ENCODE peak calls at places on chromosomes 4 and X, in seven cellular contexts. G is brain microvascular endothelial cell, V is DND-41, N is NB4, D is fibroblast of pulmonary artery, Y is tibial nerve, J is body of pancreas. C is an unnamed sample.

GRCh38 chrX:69705818-69706217 is 89.9 kb downstream of the EDA start:
- DNase-seq in G (no peak), V (no peak), N (no peak), D (no peak), Y (no peak), J (no peak), C (no peak)

GRCh38 chr4:54687887-54688841 is 30.4 kb downstream of the KIT start:
- DNase-seq in G (peak; percentile 92), V (no peak), N (peak; percentile 87), D (peak; percentile 6), Y (no peak), J (no peak), C (no peak)

GRCh38 chr4:165461176-165461835 is 82.5 kb downstream of the CPE start:
- DNase-seq in G (peak; percentile 53), V (no peak), N (no peak), D (peak; percentile 91), Y (peak; percentile 13), J (peak; percentile 12), C (no peak)

GRCh38 chrX:47748576-47748975 is 88.1 kb upstream of the ZNF81 start:
- DNase-seq in G (no peak), V (no peak), N (no peak), D (peak; percentile 48), Y (no peak), J (no peak), C (no peak)

GRCh38 chr4:31290836-31291235 is 570.7 kb downstream of the PCDH7 start:
- DNase-seq in G (no peak), V (no peak), N (no peak), D (no peak), Y (no peak), J (no peak), C (no peak)

GRCh38 chrX:107736781-107737531 is 38.6 kb downstream of the TSC22D3 start:
- DNase-seq in G (no peak), V (no peak), N (no peak), D (peak; percentile 11), Y (no peak), J (no peak), C (no peak)

GRCh38 chr4:187436251-187436650 is 559.3 kb upstream of the ZFP42 start:
- DNase-seq in G (no peak), V (no peak), N (no peak), D (no peak), Y (no peak), J (no peak), C (no peak)

GRCh38 chrX:109710181-109710580 is 22.9 kb downstream of the ACSL4 start:
- DNase-seq in G (no peak), V (no peak), N (no peak), D (no peak), Y (no peak), J (no peak), C (no peak)

GRCh38 chr4:54237770-54238169 is 8.7 kb downstream of the PDGFRA start:
- DNase-seq in G (no peak), V (no peak), N (no peak), D (no peak), Y (no peak), J (no peak), C (no peak)

GRCh38 chr4:61638600-61638999 is 438.5 kb downstream of the ADGRL3 start:
- DNase-seq in G (peak; percentile 19), V (no peak), N (no peak), D (peak; percentile 20), Y (no peak), J (no peak), C (no peak)

GRCh38 chr4:31351695-31352094 is 631.5 kb downstream of the PCDH7 start:
- DNase-seq in G (no peak), V (no peak), N (no peak), D (no peak), Y (no peak), J (no peak), C (no peak)

GRCh38 chr4:96455045-96455720 is 615.3 kb downstream of the PDHA2 start:
- DNase-seq in G (no peak), V (no peak), N (no peak), D (no peak), Y (no peak), J (no peak), C (no peak)

GRCh38 chr4:83083925-83084475 is 30.5 kb downstream of the PLAC8 start:
- DNase-seq in G (no peak), V (peak; percentile 56), N (peak; percentile 43), D (peak; percentile 23), Y (no peak), J (no peak), C (peak; percentile 74)

GRCh38 chr4:159349332-159349731 is 246.5 kb downstream of the RAPGEF2 start:
- DNase-seq in G (no peak), V (no peak), N (no peak), D (no peak), Y (no peak), J (no peak), C (no peak)

GRCh38 chrX:94662665-94663064 is 988.7 kb downstream of the FAM133A start:
- DNase-seq in G (no peak), V (no peak), N (peak; percentile 1), D (no peak), Y (no peak), J (peak; percentile 16), C (no peak)

GRCh38 chr4:71229477-71230257 is 109.2 kb upstream of the SLC4A4 start:
- DNase-seq in G (peak; percentile 43), V (peak; percentile 13), N (peak; percentile 20), D (peak; percentile 65), Y (no peak), J (peak; percentile 54), C (no peak)

GRCh38 chr4:71304289-71304850 is 34.5 kb upstream of the SLC4A4 start:
- DNase-seq in G (no peak), V (no peak), N (no peak), D (no peak), Y (no peak), J (no peak), C (no peak)

GRCh38 chr4:132334081-132334480 is 815.0 kb upstream of the PCDH10 start:
- DNase-seq in G (no peak), V (no peak), N (no peak), D (peak; percentile 43), Y (no peak), J (no peak), C (no peak)

GRCh38 chrX:16484338-16484737 is 165.6 kb upstream of the S100G start:
- DNase-seq in G (peak; percentile 90), V (no peak), N (peak; percentile 55), D (peak; percentile 82), Y (no peak), J (no peak), C (peak; percentile 7)

DNA sequence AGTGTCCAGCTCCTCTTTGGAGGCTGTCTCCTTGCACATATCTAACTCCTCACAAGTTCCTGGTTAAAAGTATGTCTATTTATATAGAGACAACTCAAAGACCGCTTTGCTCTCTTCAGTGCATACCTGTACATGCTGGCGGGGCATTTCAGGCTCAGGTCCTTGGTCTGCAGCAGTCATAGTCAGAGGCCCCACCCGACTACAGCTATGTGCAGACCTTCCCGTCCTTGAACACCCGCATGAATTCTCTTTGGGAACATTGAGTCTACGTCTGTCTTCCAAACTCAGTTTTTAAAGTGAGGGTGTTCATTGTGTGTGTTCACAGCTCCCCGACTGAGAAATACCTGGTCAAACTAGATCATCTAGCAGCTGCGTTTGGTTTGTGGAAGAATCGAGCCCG is 4.2 kb downstream of the BCOR start:
- DNase-seq in G (no peak), V (no peak), N (no peak), D (no peak), Y (no peak), J (no peak), C (no peak)
- H3K4me3 ChIP-seq in G (peak overlapping the region; percentile 59), V (no peak overlapping the region), N (peak overlapping the region; percentile 16), D (peak overlapping the region; percentile 61), Y (peak overlapping the region; percentile 81), J (no peak overlapping the region), C (no peak overlapping the region)

DNA sequence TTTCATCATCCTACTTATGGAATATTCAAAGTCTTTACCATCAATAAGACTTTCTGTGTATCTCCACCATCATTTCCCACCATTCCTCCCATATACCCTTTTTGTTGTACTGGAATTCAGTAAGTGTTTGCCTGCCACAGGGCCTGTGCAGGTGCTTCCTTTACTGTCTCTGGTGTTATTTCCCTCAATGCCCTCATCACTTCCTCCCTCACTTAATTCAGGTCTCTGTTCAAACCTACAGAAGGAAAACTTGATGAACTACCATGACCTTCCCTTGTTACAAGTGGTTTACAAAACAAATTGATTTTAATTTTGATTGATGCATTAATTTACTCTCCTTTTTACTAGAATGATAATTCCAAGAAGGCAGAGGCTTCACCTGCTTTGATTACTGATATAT is 159.5 kb upstream of the FAT4 start:
- DNase-seq in G (no peak), V (no peak), N (no peak), D (no peak), Y (no peak), J (no peak), C (no peak)
- H3K4me3 ChIP-seq in G (no peak overlapping the region), V (no peak overlapping the region), N (no peak overlapping the region), D (no peak overlapping the region), Y (no peak overlapping the region), J (no peak overlapping the region), C (no peak overlapping the region)

GRCh38 chrX:37976153-37976552 is 30.2 kb upstream of the SYTL5 start:
- DNase-seq in G (no peak), V (no peak), N (no peak), D (no peak), Y (no peak), J (no peak), C (no peak)

GRCh38 chrX:37975421-37975820 is 30.9 kb upstream of the SYTL5 start:
- DNase-seq in G (no peak), V (no peak), N (no peak), D (no peak), Y (no peak), J (no peak), C (no peak)
- H3K4me3 ChIP-seq in G (no peak overlapping the region), V (no peak overlapping the region), N (no peak overlapping the region), D (no peak overlapping the region), Y (no peak overlapping the region), J (no peak overlapping the region), C (no peak overlapping the region)

GRCh38 chr4:108036252-108036651 is 46.6 kb downstream of the HADH start:
- DNase-seq in G (no peak), V (peak; percentile 88), N (no peak), D (no peak), Y (no peak), J (no peak), C (peak; percentile 97)
- H3K4me3 ChIP-seq in G (no peak overlapping the region), V (no peak overlapping the region), N (no peak overlapping the region), D (no peak overlapping the region), Y (no peak overlapping the region), J (no peak overlapping the region), C (peak overlapping the region; percentile 42)

DNA sequence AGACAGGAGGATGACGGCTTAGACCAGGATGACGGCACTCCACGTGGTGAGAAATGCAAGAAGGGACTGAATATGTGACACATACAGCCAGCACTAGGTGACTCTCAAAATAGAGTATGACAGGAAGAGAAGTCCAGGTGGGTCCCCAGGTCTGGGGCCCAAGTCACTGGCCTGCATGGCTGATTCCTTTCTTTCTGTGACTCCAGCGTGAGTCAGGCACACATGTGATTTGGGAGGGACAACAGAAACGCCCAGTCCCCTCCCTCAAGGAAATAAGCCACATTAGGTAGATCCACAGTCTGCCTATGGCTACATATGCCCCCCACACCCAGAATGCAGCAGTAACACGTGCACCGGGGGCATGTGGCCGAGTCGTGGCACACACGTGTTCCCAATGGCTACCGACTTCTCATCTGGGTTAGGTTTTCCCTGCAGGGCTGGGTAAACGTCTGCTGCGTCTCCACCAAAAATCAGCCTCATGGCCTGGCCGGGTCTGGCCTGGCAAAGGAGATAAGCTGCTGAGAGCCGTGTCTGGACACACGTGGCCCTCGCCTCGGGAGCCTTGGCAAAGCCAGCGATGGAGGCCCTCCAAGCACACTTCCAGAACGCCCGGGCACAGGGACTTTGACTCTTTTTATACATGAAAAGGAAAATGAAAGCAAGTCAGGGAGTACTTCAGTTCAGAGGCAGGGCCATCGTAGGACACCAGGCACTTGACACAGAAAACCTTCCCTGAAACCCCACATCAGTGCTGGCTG is 19.3 kb downstream of the SEL1L3 start:
- DNase-seq in G (no peak), V (no peak), N (no peak), D (no peak), Y (no peak), J (peak; percentile 60), C (no peak)
- H3K4me3 ChIP-seq in G (no peak overlapping the region), V (no peak overlapping the region), N (no peak overlapping the region), D (no peak overlapping the region), Y (no peak overlapping the region), J (no peak overlapping the region), C (no peak overlapping the region)

C was measured in Jurkat, Clone E6-1.